ENCODE peak calls at places on chromosomes 4 and X, in five cellular contexts. One of them, this sample, is unnamed.

GRCh38 chrX:34629572-34629971 is 27.5 kb downstream of the TMEM47 start:
- DNase-seq in mammary epithelial cell: no peak
- DNase-seq in Karpas-422: no peak
- DNase-seq in neuronal stem cell: no peak
- DNase-seq in astrocyte: peak; percentile 56
- DNase-seq in this sample: no peak

GRCh38 chr4:150140774-150141400 is 62.6 kb downstream of the DCLK2 start:
- DNase-seq in mammary epithelial cell: peak; percentile 60
- DNase-seq in Karpas-422: no peak
- DNase-seq in neuronal stem cell: no peak
- DNase-seq in astrocyte: peak; percentile 73
- DNase-seq in this sample: no peak

GRCh38 chrX:68438575-68438974 is 5.3 kb upstream of the OPHN1 start:
- DNase-seq in mammary epithelial cell: peak; percentile 72
- DNase-seq in Karpas-422: no peak
- DNase-seq in neuronal stem cell: no peak
- DNase-seq in astrocyte: no peak
- DNase-seq in this sample: peak; percentile 42

GRCh38 chr4:156756118-156756517 is 215.5 kb downstream of the PDGFC start:
- DNase-seq in mammary epithelial cell: no peak
- DNase-seq in Karpas-422: no peak
- DNase-seq in neuronal stem cell: no peak
- DNase-seq in astrocyte: no peak
- DNase-seq in this sample: no peak

GRCh38 chrX:30620980-30621716 is 32.1 kb upstream of the GK start:
- DNase-seq in mammary epithelial cell: peak; percentile 76
- DNase-seq in Karpas-422: no peak
- DNase-seq in neuronal stem cell: no peak
- DNase-seq in astrocyte: peak; percentile 86
- DNase-seq in this sample: no peak

GRCh38 chr4:140162596-140162995 is 8.6 kb upstream of the MAML3 start:
- DNase-seq in mammary epithelial cell: no peak
- DNase-seq in Karpas-422: no peak
- DNase-seq in neuronal stem cell: no peak
- DNase-seq in astrocyte: no peak
- DNase-seq in this sample: no peak

GRCh38 chrX:8782595-8782994 is 18.6 kb downstream of the FAM9A start:
- DNase-seq in mammary epithelial cell: no peak
- DNase-seq in Karpas-422: no peak
- DNase-seq in neuronal stem cell: no peak
- DNase-seq in astrocyte: no peak
- DNase-seq in this sample: no peak

GRCh38 chrX:17706676-17707075 is 30.6 kb upstream of the SCML1 start:
- DNase-seq in mammary epithelial cell: peak; percentile 70
- DNase-seq in Karpas-422: no peak
- DNase-seq in neuronal stem cell: no peak
- DNase-seq in astrocyte: peak; percentile 84
- DNase-seq in this sample: no peak

GRCh38 chr4:80321341-80321740 is 14.2 kb upstream of the CFAP299 start:
- DNase-seq in mammary epithelial cell: no peak
- DNase-seq in Karpas-422: no peak
- DNase-seq in neuronal stem cell: no peak
- DNase-seq in astrocyte: no peak
- DNase-seq in this sample: no peak

GRCh38 chrX:41600266-41600665 is 88.5 kb upstream of the GPR34 start:
- DNase-seq in mammary epithelial cell: peak; percentile 1
- DNase-seq in Karpas-422: no peak
- DNase-seq in neuronal stem cell: no peak
- DNase-seq in astrocyte: peak; percentile 83
- DNase-seq in this sample: no peak

GRCh38 chr4:133146574-133147198 is 2.4 kb upstream of the PCDH10 start:
- DNase-seq in mammary epithelial cell: no peak
- DNase-seq in Karpas-422: no peak
- DNase-seq in neuronal stem cell: peak; percentile 69
- DNase-seq in astrocyte: peak; percentile 36
- DNase-seq in this sample: peak; percentile 94

GRCh38 chr4:89411539-89411938 is 103.9 kb upstream of the GPRIN3 start:
- DNase-seq in mammary epithelial cell: no peak
- DNase-seq in Karpas-422: no peak
- DNase-seq in neuronal stem cell: no peak
- DNase-seq in astrocyte: peak; percentile 76
- DNase-seq in this sample: no peak

GRCh38 chrX:45164021-45164621 is 36.6 kb downstream of the DIPK2B start:
- DNase-seq in mammary epithelial cell: no peak
- DNase-seq in Karpas-422: no peak
- DNase-seq in neuronal stem cell: no peak
- DNase-seq in astrocyte: no peak
- DNase-seq in this sample: no peak

GRCh38 chrX:47623540-47624027 is 3.9 kb upstream of the SYN1 start:
- DNase-seq in mammary epithelial cell: peak; percentile 26
- DNase-seq in Karpas-422: no peak
- DNase-seq in neuronal stem cell: peak; percentile 56
- DNase-seq in astrocyte: peak; percentile 70
- DNase-seq in this sample: peak; percentile 94

GRCh38 chrX:769796-770195 is 139.2 kb downstream of the SHOX start:
- DNase-seq in mammary epithelial cell: no peak
- DNase-seq in Karpas-422: peak; percentile 91
- DNase-seq in neuronal stem cell: no peak
- DNase-seq in astrocyte: no peak
- DNase-seq in this sample: peak; percentile 75

GRCh38 chr4:188297873-188298272 is 158.6 kb downstream of the TRIML1 start:
- DNase-seq in mammary epithelial cell: peak; percentile 43
- DNase-seq in Karpas-422: no peak
- DNase-seq in neuronal stem cell: no peak
- DNase-seq in astrocyte: no peak
- DNase-seq in this sample: no peak

GRCh38 chr4:25258980-25259578 is 25.2 kb downstream of the PI4K2B start:
- DNase-seq in mammary epithelial cell: peak; percentile 43
- DNase-seq in Karpas-422: no peak
- DNase-seq in neuronal stem cell: no peak
- DNase-seq in astrocyte: peak; percentile 38
- DNase-seq in this sample: no peak

GRCh38 chrX:75746891-75747639 is 38.0 kb downstream of the MAGEE2 start:
- DNase-seq in mammary epithelial cell: no peak
- DNase-seq in Karpas-422: peak; percentile 75
- DNase-seq in neuronal stem cell: no peak
- DNase-seq in astrocyte: no peak
- DNase-seq in this sample: peak; percentile 70

GRCh38 chrX:150692296-150692695 is 900 bp upstream of the MTMR1 start:
- DNase-seq in mammary epithelial cell: no peak
- DNase-seq in Karpas-422: peak; percentile 53
- DNase-seq in neuronal stem cell: no peak
- DNase-seq in astrocyte: no peak
- DNase-seq in this sample: no peak

GRCh38 chrX:19709812-19710518 is 177.4 kb downstream of the SH3KBP1 start:
- DNase-seq in mammary epithelial cell: peak; percentile 95
- DNase-seq in Karpas-422: no peak
- DNase-seq in neuronal stem cell: no peak
- DNase-seq in astrocyte: peak; percentile 78
- DNase-seq in this sample: no peak

GRCh38 chr4:62037576-62037975 is 837.5 kb downstream of the ADGRL3 start:
- DNase-seq in mammary epithelial cell: no peak
- DNase-seq in Karpas-422: no peak
- DNase-seq in neuronal stem cell: no peak
- DNase-seq in astrocyte: no peak
- DNase-seq in this sample: no peak

GRCh38 chr4:108714880-108715279 is 48.0 kb downstream of the ETNPPL start:
- DNase-seq in mammary epithelial cell: no peak
- DNase-seq in Karpas-422: no peak
- DNase-seq in neuronal stem cell: no peak
- DNase-seq in astrocyte: no peak
- DNase-seq in this sample: peak; percentile 62

GRCh38 chr4:89171176-89171575 is 59.8 kb downstream of the TIGD2 start:
- DNase-seq in mammary epithelial cell: no peak
- DNase-seq in Karpas-422: no peak
- DNase-seq in neuronal stem cell: no peak
- DNase-seq in astrocyte: no peak
- DNase-seq in this sample: no peak

GRCh38 chr4:78954048-78954666 is 14.9 kb upstream of the PAQR3 start:
- DNase-seq in mammary epithelial cell: no peak
- DNase-seq in Karpas-422: peak; percentile 40
- DNase-seq in neuronal stem cell: peak; percentile 30
- DNase-seq in astrocyte: no peak
- DNase-seq in this sample: peak; percentile 73

GRCh38 chrX:3713937-3714434 is 537 bp upstream of the PRKX start:
- DNase-seq in mammary epithelial cell: peak; percentile 12
- DNase-seq in Karpas-422: no peak
- DNase-seq in neuronal stem cell: no peak
- DNase-seq in astrocyte: no peak
- DNase-seq in this sample: peak; percentile 82
- H3K9ac ChIP-seq in mammary epithelial cell: no peak overlapping the region
- H3K9ac ChIP-seq in Karpas-422: peak overlapping the region; percentile 70
- H3K9ac ChIP-seq in neuronal stem cell: no peak overlapping the region
- H3K9ac ChIP-seq in astrocyte: peak overlapping the region; percentile 63
- H3K9ac ChIP-seq in this sample: no peak overlapping the region

DNA sequence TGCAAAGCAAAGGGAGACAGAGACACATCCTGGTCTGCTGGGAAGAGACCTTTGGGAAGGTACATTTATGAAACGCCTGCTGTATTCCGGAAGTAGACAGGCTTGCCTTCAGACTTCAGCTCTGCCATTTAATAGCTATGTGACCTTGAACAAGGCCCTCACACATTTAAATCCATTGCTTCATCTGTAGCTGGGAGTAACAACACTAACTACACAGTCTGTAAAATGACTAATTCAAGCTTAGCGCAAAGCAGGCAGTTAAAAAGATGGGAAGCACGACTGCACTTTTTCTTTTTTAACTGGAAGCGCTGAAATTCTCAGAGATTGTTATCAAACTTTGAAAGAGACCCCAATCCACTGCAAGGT is 121.0 kb downstream of the AFAP1 start:
- DNase-seq in mammary epithelial cell: no peak
- DNase-seq in Karpas-422: no peak
- DNase-seq in neuronal stem cell: no peak
- DNase-seq in astrocyte: peak; percentile 29
- DNase-seq in this sample: no peak
- H3K27ac ChIP-seq in mammary epithelial cell: no peak overlapping the region
- H3K27ac ChIP-seq in Karpas-422: no peak overlapping the region
- H3K27ac ChIP-seq in neuronal stem cell: no peak overlapping the region
- H3K27ac ChIP-seq in astrocyte: peak overlapping the region; percentile 41
- H3K27ac ChIP-seq in this sample: no peak overlapping the region

GRCh38 chr4:5638976-5639375 is 69.4 kb downstream of the EVC2 start:
- DNase-seq in mammary epithelial cell: peak; percentile 39
- DNase-seq in Karpas-422: no peak
- DNase-seq in neuronal stem cell: no peak
- DNase-seq in astrocyte: peak; percentile 81
- DNase-seq in this sample: no peak

GRCh38 chr4:5636766-5637670 is 71.3 kb downstream of the EVC2 start:
- DNase-seq in mammary epithelial cell: no peak
- DNase-seq in Karpas-422: no peak
- DNase-seq in neuronal stem cell: no peak
- DNase-seq in astrocyte: no peak
- DNase-seq in this sample: no peak

GRCh38 chr4:5639556-5639955 is 68.8 kb downstream of the EVC2 start:
- DNase-seq in mammary epithelial cell: no peak
- DNase-seq in Karpas-422: no peak
- DNase-seq in neuronal stem cell: no peak
- DNase-seq in astrocyte: no peak
- DNase-seq in this sample: no peak

GRCh38 chr4:5640096-5640495 is 68.3 kb downstream of the EVC2 start:
- DNase-seq in mammary epithelial cell: no peak
- DNase-seq in Karpas-422: no peak
- DNase-seq in neuronal stem cell: no peak
- DNase-seq in astrocyte: no peak
- DNase-seq in this sample: no peak

GRCh38 chr4:5638316-5638715 is 70.0 kb downstream of the EVC2 start:
- DNase-seq in mammary epithelial cell: peak; percentile 75
- DNase-seq in Karpas-422: no peak
- DNase-seq in neuronal stem cell: no peak
- DNase-seq in astrocyte: peak; percentile 95
- DNase-seq in this sample: no peak
- H3K9ac ChIP-seq in mammary epithelial cell: no peak overlapping the region
- H3K9ac ChIP-seq in Karpas-422: no peak overlapping the region
- H3K9ac ChIP-seq in neuronal stem cell: no peak overlapping the region
- H3K9ac ChIP-seq in astrocyte: peak overlapping the region; percentile 62
- H3K9ac ChIP-seq in this sample: no peak overlapping the region

GRCh38 chr4:128583753-128584712 is 225.5 kb upstream of the JADE1 start:
- DNase-seq in mammary epithelial cell: no peak
- DNase-seq in Karpas-422: no peak
- DNase-seq in neuronal stem cell: no peak
- DNase-seq in astrocyte: no peak
- DNase-seq in this sample: no peak
- H3K27ac ChIP-seq in mammary epithelial cell: no peak overlapping the region
- H3K27ac ChIP-seq in Karpas-422: no peak overlapping the region
- H3K27ac ChIP-seq in neuronal stem cell: no peak overlapping the region
- H3K27ac ChIP-seq in astrocyte: no peak overlapping the region
- H3K27ac ChIP-seq in this sample: no peak overlapping the region

GRCh38 chr4:101200561-101200960 is 146.8 kb downstream of the PPP3CA start:
- DNase-seq in mammary epithelial cell: peak; percentile 91
- DNase-seq in Karpas-422: no peak
- DNase-seq in neuronal stem cell: no peak
- DNase-seq in astrocyte: peak; percentile 96
- DNase-seq in this sample: no peak
- H3K9ac ChIP-seq in mammary epithelial cell: peak overlapping the region; percentile 9
- H3K9ac ChIP-seq in Karpas-422: no peak overlapping the region
- H3K9ac ChIP-seq in neuronal stem cell: no peak overlapping the region
- H3K9ac ChIP-seq in astrocyte: peak overlapping the region; percentile 53
- H3K9ac ChIP-seq in this sample: no peak overlapping the region

This sample was measured in endodermal cell.